ENCODE peak calls at places on chromosomes 12 and 14, in ten cellular contexts. W is activated T-cell treated with anti-CD3 and anti-CD28 coated beads, Interleukin-2, amount 50 U/mL, for 1 hour; P is left colon; K is hypothalamus; Q is stomach; Z is activated CD4-positive, alpha-beta memory T cell treated with anti-CD3 and anti-CD28 coated beads, Interleukin-2, amount 10 ng/mL, durations not matched to agents 7 days and 5 days; E is NCI-H1092 treated with DMSO at 0.1 percent for 48 hours; M is EL; C is CD4-positive, alpha-beta T cell; U is HTR-8/SVneo. L is an unnamed sample.

GRCh38 chr12:120847392-120848157 is 56.6 kb downstream of the SPPL3 start:
- DNase-seq in W (no peak), P (no peak), K (no peak), Q (no peak), Z (no peak), E (no peak), M (peak), C (no peak), U (no peak), L (no peak)

GRCh38 chr12:116058574-116058973 is 218.9 kb downstream of the MED13L start:
- DNase-seq in W (no peak), P (no peak), K (no peak), Q (no peak), Z (no peak), E (no peak), M (no peak), C (no peak), U (no peak), L (no peak)

GRCh38 chr14:27672047-27672446 is 1074.2 kb upstream of the NOVA1 start:
- DNase-seq in W (no peak), P (no peak), K (no peak), Q (no peak), Z (no peak), E (no peak), M (no peak), C (no peak), U (peak), L (no peak)

GRCh38 chr12:52121848-52122838 is 42.6 kb downstream of the SMIM41 start:
- DNase-seq in W (peak), P (no peak), K (peak), Q (peak), Z (peak), E (peak), M (peak), C (peak), U (peak), L (peak)

GRCh38 chr12:12538535-12538934 is 24.1 kb downstream of the DUSP16 start:
- DNase-seq in W (no peak), P (no peak), K (no peak), Q (no peak), Z (no peak), E (no peak), M (no peak), C (no peak), U (no peak), L (no peak)

GRCh38 chr14:70822706-70823185 is 13.4 kb upstream of the MAP3K9 start:
- DNase-seq in W (peak), P (no peak), K (no peak), Q (peak), Z (no peak), E (peak), M (peak), C (no peak), U (peak), L (no peak)

GRCh38 chr14:79585845-79586244 is 625.5 kb downstream of the DIO2 start:
- DNase-seq in W (no peak), P (no peak), K (no peak), Q (no peak), Z (no peak), E (no peak), M (peak), C (no peak), U (peak), L (no peak)

GRCh38 chr14:75274899-75275569 is 3.6 kb upstream of the FOS start:
- DNase-seq in W (peak), P (peak), K (peak), Q (no peak), Z (peak), E (no peak), M (no peak), C (no peak), U (no peak), L (no peak)

GRCh38 chr12:2631613-2632350 is 163.0 kb upstream of the FKBP4 start:
- DNase-seq in W (no peak), P (no peak), K (no peak), Q (no peak), Z (no peak), E (no peak), M (no peak), C (no peak), U (no peak), L (no peak)

GRCh38 chr12:120702629-120703028 is 7.6 kb upstream of the UNC119B start:
- DNase-seq in W (no peak), P (no peak), K (no peak), Q (peak), Z (no peak), E (peak), M (no peak), C (no peak), U (no peak), L (no peak)

GRCh38 chr12:62250671-62251608 is 9.3 kb upstream of the USP15 start:
- DNase-seq in W (no peak), P (no peak), K (no peak), Q (no peak), Z (peak), E (no peak), M (peak), C (no peak), U (no peak), L (no peak)

GRCh38 chr14:46322730-46323425 is 328.7 kb downstream of the RPL10L start:
- DNase-seq in W (no peak), P (no peak), K (no peak), Q (no peak), Z (no peak), E (no peak), M (no peak), C (no peak), U (no peak), L (no peak)

GRCh38 chr12:14874882-14875281 is 10.8 kb downstream of the MGP start:
- DNase-seq in W (no peak), P (no peak), K (no peak), Q (no peak), Z (no peak), E (no peak), M (peak), C (no peak), U (no peak), L (no peak)

GRCh38 chr12:49133590-49133989 is 2.4 kb upstream of the TUBA1B start:
- DNase-seq in W (no peak), P (no peak), K (no peak), Q (no peak), Z (no peak), E (no peak), M (no peak), C (no peak), U (no peak), L (no peak)

GRCh38 chr14:35287481-35288013 is 4.6 kb upstream of the PSMA6 start:
- DNase-seq in W (no peak), P (no peak), K (no peak), Q (peak), Z (peak), E (no peak), M (no peak), C (no peak), U (no peak), L (no peak)

GRCh38 chr14:51716610-51717009 is 64.9 kb downstream of the FRMD6 start:
- DNase-seq in W (no peak), P (no peak), K (no peak), Q (no peak), Z (no peak), E (no peak), M (peak), C (no peak), U (peak), L (no peak)

GRCh38 chr12:116048886-116049285 is 228.6 kb downstream of the MED13L start:
- DNase-seq in W (no peak), P (no peak), K (no peak), Q (no peak), Z (no peak), E (no peak), M (no peak), C (no peak), U (no peak), L (no peak)

GRCh38 chr12:51926064-51926632 is 18.8 kb downstream of the ACVRL1 start:
- DNase-seq in W (no peak), P (no peak), K (no peak), Q (no peak), Z (no peak), E (no peak), M (no peak), C (no peak), U (no peak), L (no peak)

GRCh38 chr14:69132513-69133181 is 20.3 kb downstream of the DCAF5 start:
- DNase-seq in W (no peak), P (no peak), K (no peak), Q (no peak), Z (no peak), E (no peak), M (no peak), C (no peak), U (no peak), L (no peak)

GRCh38 chr12:5395443-5396401 is 36.2 kb upstream of the NTF3 start:
- DNase-seq in W (no peak), P (peak), K (no peak), Q (peak), Z (no peak), E (peak), M (no peak), C (no peak), U (no peak), L (no peak)

GRCh38 chr12:95102916-95103671 is 29.7 kb upstream of the NR2C1 start:
- DNase-seq in W (no peak), P (no peak), K (no peak), Q (no peak), Z (peak), E (peak), M (peak), C (no peak), U (peak), L (no peak)

GRCh38 chr12:49519574-49519936 is 19.3 kb upstream of the KCNH3 start:
- DNase-seq in W (no peak), P (no peak), K (no peak), Q (no peak), Z (no peak), E (no peak), M (no peak), C (no peak), U (no peak), L (no peak)

GRCh38 chr12:91009319-91009950 is 4.7 kb upstream of the EPYC start:
- DNase-seq in W (no peak), P (no peak), K (no peak), Q (no peak), Z (no peak), E (peak), M (no peak), C (no peak), U (no peak), L (no peak)

GRCh38 chr12:43109626-43110345 is 442.2 kb downstream of the ADAMTS20 start:
- DNase-seq in W (no peak), P (no peak), K (no peak), Q (no peak), Z (no peak), E (no peak), M (no peak), C (no peak), U (no peak), L (no peak)

GRCh38 chr12:55929306-55929791 is 1.6 kb upstream of the DGKA start:
- DNase-seq in W (peak), P (peak), K (no peak), Q (peak), Z (peak), E (no peak), M (no peak), C (peak), U (no peak), L (peak)

GRCh38 chr12:53695148-53696138 is 19.6 kb upstream of the ATP5MC2 start:
- DNase-seq in W (peak), P (no peak), K (no peak), Q (peak), Z (no peak), E (peak), M (peak), C (no peak), U (peak), L (no peak)

GRCh38 chr12:50528800-50529199 is 24.0 kb downstream of the DIP2B start:
- DNase-seq in W (no peak), P (no peak), K (no peak), Q (no peak), Z (no peak), E (no peak), M (no peak), C (no peak), U (no peak), L (no peak)

GRCh38 chr12:53765891-53766290 is 14.1 kb upstream of the CISTR start:
- DNase-seq in W (no peak), P (no peak), K (no peak), Q (no peak), Z (no peak), E (no peak), M (no peak), C (no peak), U (no peak), L (no peak)

GRCh38 chr12:52681551-52682380 is 1.6 kb upstream of the KRT1 start:
- DNase-seq in W (peak), P (no peak), K (no peak), Q (no peak), Z (peak), E (no peak), M (no peak), C (peak), U (no peak), L (no peak)

GRCh38 chr12:3046441-3047200 is 30.6 kb upstream of the TSPAN9 start:
- DNase-seq in W (no peak), P (no peak), K (no peak), Q (no peak), Z (no peak), E (no peak), M (peak), C (no peak), U (no peak), L (peak)

GRCh38 chr12:46401703-46402102 is 29.1 kb upstream of the SLC38A2 start:
- DNase-seq in W (no peak), P (no peak), K (no peak), Q (no peak), Z (no peak), E (no peak), M (peak), C (no peak), U (no peak), L (no peak)

GRCh38 chr12:44046732-44047417 is 211.0 kb downstream of the TMEM117 start:
- DNase-seq in W (no peak), P (no peak), K (no peak), Q (no peak), Z (no peak), E (no peak), M (no peak), C (no peak), U (no peak), L (no peak)

GRCh38 chr12:65500121-65500846 is 221.8 kb downstream of the MSRB3 start:
- DNase-seq in W (no peak), P (no peak), K (no peak), Q (no peak), Z (no peak), E (no peak), M (peak), C (no peak), U (peak), L (no peak)

GRCh38 chr12:92717202-92717601 is 14.4 kb downstream of the PLEKHG7 start:
- DNase-seq in W (no peak), P (no peak), K (no peak), Q (no peak), Z (no peak), E (no peak), M (peak), C (no peak), U (no peak), L (no peak)

GRCh38 chr12:53543539-53543938 is 36.3 kb upstream of the NPFF start:
- DNase-seq in W (peak), P (peak), K (peak), Q (peak), Z (peak), E (peak), M (peak), C (peak), U (peak), L (peak)

GRCh38 chr12:74021937-74022336 is 515.7 kb upstream of the ATXN7L3B start:
- DNase-seq in W (no peak), P (no peak), K (no peak), Q (peak), Z (peak), E (peak), M (peak), C (no peak), U (peak), L (no peak)